ENCODE peak calls at places on chromosomes 1 and 21, in seven cellular contexts. Z is trophoblast cell, L is neuronal stem cell, W is IMR-90, A is mesenchymal stem cell, C is H1, P is H9. Q is an unnamed sample.

GRCh38 chr1:224721000-224721399 is 104.9 kb downstream of the CNIH3 start:
- DNase-seq in Z (no peak), L (no peak), W (no peak), A (no peak), C (no peak), P (no peak), Q (no peak)

GRCh38 chr1:205285391-205286101 is 36.0 kb downstream of the NUAK2 start:
- DNase-seq in Z (no peak), L (no peak), W (no peak), A (peak), C (no peak), P (no peak), Q (no peak)

GRCh38 chr1:220748091-220748934 is at the start of gene MTARC2:
- DNase-seq in Z (peak), L (peak), W (peak), A (peak), C (peak), P (peak), Q (peak)

GRCh38 chr1:162151900-162152829 is 82.7 kb downstream of the NOS1AP start:
- DNase-seq in Z (peak), L (no peak), W (peak), A (peak), C (no peak), P (no peak), Q (no peak)

GRCh38 chr1:167455786-167456446 is 62.4 kb downstream of the CD247 start:
- DNase-seq in Z (no peak), L (peak), W (no peak), A (peak), C (no peak), P (peak), Q (peak)

GRCh38 chr1:115753830-115754229 is 14.7 kb downstream of the CASQ2 start:
- DNase-seq in Z (no peak), L (no peak), W (no peak), A (no peak), C (no peak), P (no peak), Q (no peak)

GRCh38 chr1:83554174-83554573 is 444.8 kb downstream of the TTLL7 start:
- DNase-seq in Z (no peak), L (no peak), W (no peak), A (peak), C (no peak), P (peak), Q (peak)

GRCh38 chr1:217896490-217896889 is 265.3 kb downstream of the SPATA17 start:
- DNase-seq in Z (no peak), L (no peak), W (no peak), A (peak), C (no peak), P (no peak), Q (no peak)

GRCh38 chr1:94202241-94202640 is 35.1 kb downstream of the ARHGAP29 start:
- DNase-seq in Z (no peak), L (no peak), W (no peak), A (no peak), C (no peak), P (no peak), Q (no peak)

GRCh38 chr1:32426489-32427255 is 32.4 kb upstream of the BSDC1 start:
- DNase-seq in Z (no peak), L (no peak), W (no peak), A (no peak), C (no peak), P (peak), Q (peak)

GRCh38 chr1:2307206-2307605 is 79.1 kb downstream of the SKI start:
- DNase-seq in Z (no peak), L (no peak), W (no peak), A (no peak), C (no peak), P (no peak), Q (no peak)

GRCh38 chr1:231201375-231202124 is 39.5 kb upstream of the GNPAT start:
- DNase-seq in Z (no peak), L (no peak), W (no peak), A (no peak), C (no peak), P (no peak), Q (no peak)

GRCh38 chr1:36257375-36257767 is 33.1 kb downstream of the THRAP3 start:
- DNase-seq in Z (peak), L (no peak), W (no peak), A (no peak), C (no peak), P (no peak), Q (peak)

GRCh38 chr1:923131-923990 is at the start of gene SAMD11:
- DNase-seq in Z (no peak), L (peak), W (peak), A (peak), C (no peak), P (peak), Q (peak)

GRCh38 chr21:44800103-44800502 is 1.5 kb downstream of the UBE2G2 start:
- DNase-seq in Z (no peak), L (no peak), W (peak), A (peak), C (no peak), P (no peak), Q (peak)

GRCh38 chr1:181459067-181459466 is 24.2 kb upstream of the CACNA1E start:
- DNase-seq in Z (peak), L (no peak), W (no peak), A (no peak), C (no peak), P (no peak), Q (no peak)

GRCh38 chr1:67578397-67579020 is 106.5 kb upstream of the GADD45A start:
- DNase-seq in Z (no peak), L (no peak), W (no peak), A (no peak), C (no peak), P (no peak), Q (no peak)

GRCh38 chr1:43327549-43328292 is 9.9 kb upstream of the MPL start:
- DNase-seq in Z (no peak), L (no peak), W (peak), A (no peak), C (no peak), P (no peak), Q (no peak)

GRCh38 chr1:219573960-219574359 is 38.9 kb downstream of the ZC3H11B start:
- DNase-seq in Z (no peak), L (no peak), W (no peak), A (no peak), C (no peak), P (no peak), Q (no peak)

GRCh38 chr1:44024903-44025525 is 6.2 kb downstream of the SLC6A9 start:
- DNase-seq in Z (no peak), L (no peak), W (no peak), A (no peak), C (no peak), P (no peak), Q (no peak)

GRCh38 chr1:38456564-38456876 is 403.1 kb downstream of the RRAGC start:
- DNase-seq in Z (no peak), L (no peak), W (no peak), A (no peak), C (no peak), P (no peak), Q (no peak)
- H2BK5ac ChIP-seq in Z (no peak), L (no peak), W (no peak), A (no peak), C (no peak), P (no peak), Q (no peak)

GRCh38 chr1:24902471-24902891 is 27.6 kb downstream of the RUNX3 start:
- DNase-seq in Z (no peak), L (no peak), W (no peak), A (no peak), C (no peak), P (no peak), Q (no peak)
- H2BK5ac ChIP-seq in Z (no peak), L (peak), W (no peak), A (no peak), C (no peak), P (no peak), Q (no peak)

GRCh38 chr1:235917267-235917811 is 50.6 kb upstream of the LYST start:
- DNase-seq in Z (peak), L (no peak), W (peak), A (peak), C (no peak), P (no peak), Q (no peak)
- H2BK5ac ChIP-seq in Z (no peak), L (no peak), W (peak), A (peak), C (no peak), P (no peak), Q (no peak)

DNA sequence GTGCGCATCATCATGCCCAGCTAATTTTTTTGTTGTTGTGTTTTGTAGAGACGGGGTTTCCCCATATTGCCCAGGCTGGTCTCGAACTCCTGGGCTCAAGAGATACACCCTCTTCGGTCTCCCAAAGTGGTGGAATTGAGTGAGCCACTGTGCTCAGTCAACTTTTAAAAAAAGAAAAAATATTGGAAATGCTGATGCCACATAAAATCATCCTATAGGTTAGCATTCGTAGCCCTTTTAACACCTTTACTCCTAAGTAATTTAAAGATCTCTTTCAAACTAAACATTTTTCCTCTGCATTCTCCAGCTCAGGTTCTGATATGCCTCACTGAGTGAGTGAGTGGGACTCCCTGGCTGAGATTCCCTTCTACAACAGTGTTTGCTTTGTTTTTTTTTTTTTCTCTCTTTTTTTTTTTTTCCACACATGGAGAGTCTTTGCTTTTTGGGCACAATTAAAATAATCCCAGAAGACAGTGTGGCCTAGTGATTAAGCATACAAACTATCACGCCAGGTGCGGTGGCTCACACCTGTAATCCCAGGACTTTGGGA is 74.0 kb downstream of the LPGAT1 start:
- DNase-seq in Z (no peak), L (no peak), W (no peak), A (no peak), C (no peak), P (no peak), Q (no peak)
- H2BK5ac ChIP-seq in Z (no peak), L (no peak), W (no peak), A (no peak), C (no peak), P (no peak), Q (no peak)

GRCh38 chr1:19840228-19840627 is 25.1 kb upstream of the RNF186 start:
- DNase-seq in Z (no peak), L (no peak), W (peak), A (no peak), C (no peak), P (no peak), Q (no peak)

GRCh38 chr1:19846338-19846737 is 31.3 kb upstream of the RNF186 start:
- DNase-seq in Z (no peak), L (no peak), W (no peak), A (no peak), C (no peak), P (no peak), Q (no peak)

GRCh38 chr1:19844726-19845125 is 29.6 kb upstream of the RNF186 start:
- DNase-seq in Z (no peak), L (no peak), W (no peak), A (no peak), C (no peak), P (no peak), Q (no peak)

GRCh38 chr1:19845166-19845954 is 30.3 kb upstream of the RNF186 start:
- DNase-seq in Z (no peak), L (no peak), W (no peak), A (no peak), C (no peak), P (no peak), Q (no peak)
- H2BK5ac ChIP-seq in Z (no peak), L (no peak), W (no peak), A (no peak), C (no peak), P (no peak), Q (no peak)

Q was measured in mesendoderm.